ENCODE peak calls at places on chromosomes 7 and 10, in eight cellular contexts. N is Peyer's patch, L is cardiac muscle cell, Z is tibial nerve, H is lower lobe of right lung, V is ascending aorta, B is suprapubic skin, G is adrenal gland. X is an unnamed sample. For H3K4me1, the result is how much of the 10 kb centered on the place peaks cover.

GRCh38 chr10:91590142-91590903 is 42.5 kb downstream of the PPP1R3C start:
- DNase-seq in H (peak), G (peak), B (no peak), N (no peak), L (no peak), Z (peak), V (no peak), X (no peak)

GRCh38 chr7:80587538-80587937 is 50.9 kb upstream of the CD36 start:
- DNase-seq in G (no peak), Z (no peak), N (no peak), B (no peak), L (no peak), H (no peak), V (no peak), X (no peak)

GRCh38 chr10:83892737-83893136 is 246.6 kb upstream of the GHITM start:
- DNase-seq in V (no peak), B (no peak), N (no peak), H (no peak), L (no peak), Z (no peak), G (no peak), X (no peak)

GRCh38 chr10:120394446-120394845 is 62.6 kb upstream of the PLPP4 start:
- DNase-seq in Z (no peak), V (no peak), N (no peak), L (no peak), H (no peak), B (no peak), G (no peak), X (no peak)

GRCh38 chr10:126904807-126905686 is at the start of gene DOCK1:
- DNase-seq in N (peak), L (peak), V (no peak), B (peak), H (peak), G (peak), Z (peak), X (no peak)

GRCh38 chr10:104316321-104317099 is 21.8 kb downstream of the ITPRIP start:
- DNase-seq in L (no peak), B (no peak), G (no peak), Z (no peak), V (no peak), N (no peak), H (no peak), X (no peak)

GRCh38 chr7:66326501-66327180 is 121.5 kb downstream of the TPST1 start:
- DNase-seq in Z (no peak), G (no peak), N (no peak), V (no peak), B (no peak), L (no peak), H (no peak), X (no peak)

GRCh38 chr10:124028700-124029487 is 64.5 kb downstream of the CHST15 start:
- DNase-seq in H (no peak), V (no peak), Z (no peak), N (no peak), L (no peak), G (no peak), B (no peak), X (no peak)

GRCh38 chr10:50497758-50498157 is 126.0 kb downstream of the SGMS1 start:
- DNase-seq in B (no peak), H (no peak), V (no peak), G (no peak), Z (no peak), L (no peak), N (no peak), X (no peak)

GRCh38 chr7:13282377-13282980 is 595.0 kb downstream of the ARL4A start:
- DNase-seq in V (no peak), H (no peak), N (no peak), B (no peak), Z (no peak), G (no peak), L (peak), X (no peak)

GRCh38 chr10:5654218-5654755 is 12.1 kb downstream of the ASB13 start:
- DNase-seq in V (no peak), B (peak), H (no peak), G (no peak), L (no peak), N (no peak), Z (no peak), X (no peak)

GRCh38 chr7:141558544-141559183 is 7.5 kb downstream of the AGK start:
- DNase-seq in B (no peak), L (no peak), Z (no peak), H (no peak), N (no peak), V (no peak), G (no peak), X (no peak)

GRCh38 chr7:44099669-44100068 is 4.5 kb upstream of the AEBP1 start:
- DNase-seq in N (no peak), H (no peak), L (no peak), Z (no peak), G (no peak), V (no peak), B (no peak), X (no peak)
- H3K4me1 ChIP-seq in N (under half), H (under half), L (under half), Z (half or more), G (under half), V (under half), B (under half), X (under half)

DNA sequence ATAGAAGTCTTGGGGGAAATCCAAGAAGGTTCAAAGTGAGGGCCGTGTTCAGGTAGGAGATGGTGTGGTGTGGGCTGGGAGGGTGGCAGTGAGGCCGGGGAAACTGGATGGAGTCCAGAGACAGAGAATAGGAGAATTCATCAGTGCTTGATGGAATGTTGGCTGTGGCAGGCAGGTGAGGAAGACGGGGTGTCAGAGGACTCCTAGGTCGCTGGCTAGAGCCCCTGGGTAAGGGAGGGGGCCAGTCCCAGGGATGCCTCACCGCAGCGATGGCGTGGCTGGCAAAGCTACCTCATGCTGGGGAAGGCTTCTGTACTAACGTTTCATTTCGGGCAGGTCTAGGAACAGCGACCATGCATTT is 373.0 kb downstream of the RPS24 start:
- DNase-seq in G (no peak), V (no peak), N (no peak), L (no peak), B (peak), H (no peak), Z (no peak), X (no peak)
- H3K4me3 ChIP-seq in G (no peak), V (peak), N (no peak), L (peak), B (peak), H (peak), Z (no peak), X (peak)

GRCh38 chr10:79162861-79163662 is 94.3 kb downstream of the ZMIZ1 start:
- DNase-seq in V (no peak), B (no peak), G (no peak), Z (no peak), H (no peak), N (no peak), L (no peak), X (no peak)

GRCh38 chr10:79160191-79160590 is 91.4 kb downstream of the ZMIZ1 start:
- DNase-seq in H (no peak), N (no peak), Z (no peak), V (no peak), B (no peak), G (no peak), L (no peak), X (no peak)

GRCh38 chr10:79162022-79162421 is 93.3 kb downstream of the ZMIZ1 start:
- DNase-seq in G (no peak), Z (no peak), N (no peak), L (no peak), B (no peak), H (no peak), V (no peak), X (no peak)

GRCh38 chr10:79159785-79160184 is 91.0 kb downstream of the ZMIZ1 start:
- DNase-seq in V (peak), H (no peak), N (no peak), B (no peak), G (no peak), Z (no peak), L (peak), X (no peak)

GRCh38 chr10:79161557-79161956 is 92.8 kb downstream of the ZMIZ1 start:
- DNase-seq in B (no peak), H (no peak), N (no peak), Z (no peak), V (no peak), G (no peak), L (no peak), X (no peak)
- H3K27ac ChIP-seq in B (no peak), H (peak), N (no peak), Z (no peak), V (no peak), G (no peak), L (peak), X (no peak)

GRCh38 chr7:127833641-127834040 is 181.6 kb downstream of the SND1 start:
- DNase-seq in Z (no peak), V (no peak), B (no peak), H (no peak), L (no peak), G (no peak), N (no peak), X (no peak)
- H3K4me1 ChIP-seq in Z (under half), V (under half), B (under half), H (under half), L (under half), G (under half), N (under half), X (under half)